ENCODE peak calls at places on chromosomes 12 and 14, in nine cellular contexts. Q is NCI-H2081; R is cerebellar nuclear complex; D is CD4-positive, CD25-positive, alpha-beta regulatory T cell; M is NCI-H345; F is stimulated activated CD8-positive, alpha-beta memory T cell treated with anti-CD3 and anti-CD28 coated beads, Interleukin-2, amount 100 ng/mL, for 48 hours; O is ureter; W is NCI-H2029; G is astrocyte of the spinal cord. K is an unnamed sample.

GRCh38 chr12:48001426-48002178 is 2.7 kb downstream of the COL2A1 start:
- DNase-seq in Q (peak; percentile 15), R (no peak), D (no peak), M (no peak), F (no peak), O (no peak), W (peak; percentile 4), G (peak; percentile 29), K (no peak)

GRCh38 chr12:9940370-9940769 is 8.2 kb upstream of the CLEC2A start:
- DNase-seq in Q (no peak), R (no peak), D (peak; percentile 42), M (no peak), F (no peak), O (no peak), W (no peak), G (no peak), K (no peak)

GRCh38 chr12:96585977-96586376 is 96.6 kb downstream of the CFAP54 start:
- DNase-seq in Q (no peak), R (no peak), D (no peak), M (no peak), F (no peak), O (no peak), W (no peak), G (peak; percentile 19), K (no peak)

GRCh38 chr14:56487761-56488160 is 91.8 kb upstream of the TMEM260 start:
- DNase-seq in Q (no peak), R (no peak), D (no peak), M (no peak), F (no peak), O (no peak), W (no peak), G (no peak), K (no peak)

GRCh38 chr12:12964255-12964654 is 12.3 kb upstream of the GPRC5D start:
- DNase-seq in Q (no peak), R (no peak), D (peak; percentile 14), M (no peak), F (no peak), O (no peak), W (no peak), G (no peak), K (no peak)

GRCh38 chr12:95859344-95859816 is 628 bp downstream of the SNRPF start:
- DNase-seq in Q (peak; percentile 19), R (no peak), D (no peak), M (no peak), F (no peak), O (no peak), W (peak; percentile 29), G (peak; percentile 39), K (no peak)

GRCh38 chr12:9941838-9942237 is 9.7 kb upstream of the CLEC2A start:
- DNase-seq in Q (no peak), R (no peak), D (no peak), M (no peak), F (no peak), O (no peak), W (no peak), G (no peak), K (no peak)

GRCh38 chr14:103107941-103108748 is 13.6 kb downstream of the EXOC3L4 start:
- DNase-seq in Q (no peak), R (no peak), D (no peak), M (no peak), F (no peak), O (no peak), W (no peak), G (no peak), K (no peak)

GRCh38 chr14:65412881-65413738 is 580 bp downstream of the FUT8 start:
- DNase-seq in Q (peak; percentile 84), R (no peak), D (peak; percentile 47), M (peak; percentile 86), F (no peak), O (peak; percentile 70), W (peak; percentile 60), G (peak; percentile 74), K (peak; percentile 45)

GRCh38 chr12:107148105-107148504 is 54.8 kb upstream of the CRY1 start:
- DNase-seq in Q (no peak), R (no peak), D (no peak), M (no peak), F (no peak), O (no peak), W (no peak), G (no peak), K (no peak)

GRCh38 chr14:93946104-93946503 is 19.0 kb downstream of the FAM181A start:
- DNase-seq in Q (no peak), R (no peak), D (no peak), M (no peak), F (no peak), O (no peak), W (no peak), G (peak; percentile 53), K (no peak)

GRCh38 chr12:85983601-85984000 is 109.5 kb downstream of the NTS start:
- DNase-seq in Q (no peak), R (no peak), D (no peak), M (no peak), F (no peak), O (no peak), W (no peak), G (no peak), K (no peak)

GRCh38 chr14:99537399-99537798 is 56.2 kb downstream of the CCNK start:
- DNase-seq in Q (no peak), R (no peak), D (no peak), M (no peak), F (no peak), O (no peak), W (no peak), G (peak; percentile 82), K (no peak)

GRCh38 chr14:103444837-103445524 is 59.8 kb downstream of the MARK3 start:
- DNase-seq in Q (peak; percentile 67), R (no peak), D (no peak), M (no peak), F (no peak), O (no peak), W (no peak), G (peak; percentile 61), K (no peak)

GRCh38 chr14:78767436-78767835 is 597.3 kb downstream of the NRXN3 start:
- DNase-seq in Q (no peak), R (no peak), D (no peak), M (no peak), F (no peak), O (no peak), W (no peak), G (no peak), K (no peak)

GRCh38 chr12:131135786-131136538 is 182.3 kb downstream of the ADGRD1 start:
- DNase-seq in Q (no peak), R (no peak), D (no peak), M (no peak), F (no peak), O (peak; percentile 41), W (no peak), G (no peak), K (peak; percentile 38)

GRCh38 chr12:130710733-130711080 is 5.4 kb downstream of the RIMBP2 start:
- DNase-seq in Q (no peak), R (no peak), D (no peak), M (no peak), F (no peak), O (no peak), W (no peak), G (no peak), K (no peak)

GRCh38 chr12:538731-539539 is 79.2 kb downstream of the B4GALNT3 start:
- DNase-seq in Q (peak; percentile 63), R (no peak), D (peak; percentile 73), M (peak; percentile 16), F (no peak), O (peak; percentile 74), W (peak; percentile 87), G (peak; percentile 54), K (peak; percentile 64)

GRCh38 chr14:73789996-73790581 is 61.5 kb upstream of the PTGR2 start:
- DNase-seq in Q (no peak), R (no peak), D (no peak), M (no peak), F (no peak), O (peak; percentile 69), W (no peak), G (peak; percentile 98), K (no peak)

GRCh38 chr14:97781961-97782360 is 984.8 kb downstream of the VRK1 start:
- DNase-seq in Q (no peak), R (no peak), D (no peak), M (no peak), F (no peak), O (no peak), W (no peak), G (no peak), K (no peak)

GRCh38 chr12:52207106-52207505 is 15.3 kb upstream of the KRT80 start:
- DNase-seq in Q (no peak), R (no peak), D (no peak), M (no peak), F (no peak), O (no peak), W (no peak), G (no peak), K (no peak)

GRCh38 chr12:84874125-84874824 is 38.3 kb downstream of the SLC6A15 start:
- DNase-seq in Q (peak; percentile 66), R (no peak), D (peak; percentile 46), M (peak; percentile 67), F (no peak), O (no peak), W (peak; percentile 55), G (peak; percentile 57), K (no peak)